ENCODE peak calls at places on chromosomes 11 and 22, in eight cellular contexts. M is naive thymus-derived CD4-positive, alpha-beta T cell; X is right lobe of liver; P is RWPE1; Q is stimulated activated CD4-positive, alpha-beta T cell treated with anti-CD3 and anti-CD28 coated beads, TNF-alpha, amount 100 ng/mL, for 24 hours; S is ACHN; G is posterior vena cava; I is NCI-H2081. W is an unnamed sample.

GRCh38 chr11:117928818-117929567 is at the start of gene TMPRSS13:
- DNase-seq in I (no peak), P (peak; percentile 85), G (peak; percentile 61), M (no peak), S (no peak), X (no peak), Q (no peak), W (peak; percentile 83)

GRCh38 chr11:34266090-34266912 is 91.5 kb downstream of the ABTB2 start:
- DNase-seq in M (no peak), I (no peak), S (peak; percentile 75), G (no peak), X (no peak), P (no peak), Q (no peak), W (no peak)

GRCh38 chr11:63502252-63502820 is 3.5 kb upstream of the LGALS12 start:
- DNase-seq in Q (no peak), X (no peak), S (no peak), I (no peak), G (no peak), M (no peak), P (no peak), W (no peak)

GRCh38 chr11:44596541-44597276 is 31.2 kb downstream of the CD82 start:
- DNase-seq in I (no peak), P (no peak), M (peak; percentile 76), S (no peak), Q (peak; percentile 47), G (no peak), X (no peak), W (no peak)

GRCh38 chr11:117421041-117421440 is 93.4 kb downstream of the CEP164 start:
- DNase-seq in M (no peak), G (peak; percentile 62), P (no peak), S (no peak), I (no peak), X (no peak), Q (no peak), W (no peak)

GRCh38 chr11:70490723-70491558 is 92.6 kb downstream of the CTTN start:
- DNase-seq in Q (no peak), S (no peak), M (no peak), X (no peak), I (no peak), G (peak; percentile 46), P (no peak), W (no peak)

GRCh38 chr11:97557399-97557798 is 1167.6 kb downstream of the JRKL start:
- DNase-seq in X (no peak), P (no peak), G (no peak), S (no peak), M (no peak), Q (no peak), I (no peak), W (no peak)

GRCh38 chr11:60124802-60125432 is 36.5 kb downstream of the MS4A2 start:
- DNase-seq in Q (no peak), M (no peak), S (no peak), I (no peak), G (no peak), P (no peak), X (no peak), W (no peak)

GRCh38 chr11:76577199-76577920 is 93.2 kb downstream of the LRRC32 start:
- DNase-seq in I (no peak), P (peak; percentile 92), G (peak; percentile 82), S (peak; percentile 94), Q (no peak), M (no peak), X (peak; percentile 63), W (no peak)

GRCh38 chr22:25358421-25359170 is 139.2 kb downstream of the CRYBB2 start:
- DNase-seq in M (no peak), P (no peak), S (no peak), X (peak; percentile 39), G (peak; percentile 62), Q (no peak), I (no peak), W (no peak)

GRCh38 chr22:37121887-37122591 is 12.5 kb upstream of the TMPRSS6 start:
- DNase-seq in S (peak; percentile 76), X (no peak), Q (peak; percentile 83), I (no peak), M (peak; percentile 84), G (no peak), P (peak; percentile 25), W (no peak)

GRCh38 chr11:15893080-15893492 is 463.3 kb downstream of the SOX6 start:
- DNase-seq in G (no peak), I (no peak), P (no peak), M (no peak), X (no peak), Q (no peak), S (no peak), W (no peak)

GRCh38 chr11:135036488-135037297 is 624.7 kb upstream of the B3GAT1 start:
- DNase-seq in P (no peak), M (no peak), I (no peak), Q (no peak), X (no peak), G (no peak), S (no peak), W (no peak)

GRCh38 chr11:120807414-120808150 is 216.3 kb upstream of the TBCEL start:
- DNase-seq in I (no peak), M (no peak), S (peak; percentile 98), P (peak; percentile 76), Q (no peak), G (no peak), X (no peak), W (no peak)

GRCh38 chr11:36478700-36479329 is 31.3 kb downstream of the TRAF6 start:
- DNase-seq in M (no peak), P (peak; percentile 28), X (no peak), G (no peak), S (peak; percentile 62), Q (no peak), I (peak; percentile 38), W (no peak)

GRCh38 chr11:34655335-34656008 is 34.6 kb downstream of the EHF start:
- DNase-seq in P (no peak), Q (no peak), G (no peak), I (no peak), S (no peak), M (no peak), X (no peak), W (no peak)

GRCh38 chr11:114285599-114285998 is 10.6 kb upstream of the NNMT start:
- DNase-seq in S (no peak), M (no peak), I (no peak), G (no peak), P (peak; percentile 38), Q (no peak), X (no peak), W (no peak)

GRCh38 chr11:65862191-65862735 is 2.0 kb downstream of the MUS81 start:
- DNase-seq in Q (no peak), X (peak; percentile 43), P (no peak), G (no peak), I (no peak), S (no peak), M (no peak), W (no peak)

GRCh38 chr11:46119352-46120216 is 1.7 kb downstream of the PHF21A start:
- DNase-seq in S (peak; percentile 50), Q (no peak), P (peak; percentile 29), M (peak; percentile 47), G (no peak), X (peak; percentile 53), I (peak; percentile 48), W (no peak)

GRCh38 chr11:65021509-65021908 is 5.7 kb upstream of the SNX15 start:
- DNase-seq in M (no peak), Q (no peak), X (no peak), I (no peak), S (no peak), P (no peak), G (no peak), W (no peak)

GRCh38 chr11:122207505-122207904 is 91.5 kb upstream of the BLID start:
- DNase-seq in G (no peak), S (no peak), P (no peak), I (no peak), M (no peak), X (peak; percentile 58), Q (no peak), W (no peak)

GRCh38 chr22:44623771-44624510 is 78.1 kb upstream of the PRR5 start:
- DNase-seq in G (peak; percentile 72), S (no peak), Q (no peak), M (no peak), X (no peak), P (peak; percentile 16), I (peak; percentile 7), W (no peak)

GRCh38 chr11:2802389-2803185 is 83.0 kb downstream of the CDKN1C start:
- DNase-seq in Q (no peak), I (no peak), P (no peak), M (no peak), G (peak; percentile 59), S (no peak), X (no peak), W (peak; percentile 69)

GRCh38 chr11:67436459-67437081 is 912 bp downstream of the PTPRCAP start:
- DNase-seq in M (no peak), S (no peak), P (no peak), Q (peak; percentile 61), X (no peak), I (no peak), G (no peak), W (no peak)

GRCh38 chr11:60786811-60787567 is 1.9 kb downstream of the MS4A10 start:
- DNase-seq in S (no peak), I (no peak), G (peak; percentile 87), M (no peak), Q (no peak), P (peak; percentile 19), X (no peak), W (no peak)

GRCh38 chr22:42388130-42388797 is 43.9 kb downstream of the NFAM1 start:
- DNase-seq in G (no peak), I (peak; percentile 80), X (no peak), S (no peak), P (peak; percentile 19), M (no peak), Q (no peak), W (no peak)

GRCh38 chr22:47398921-47399790 is 636.7 kb downstream of the TBC1D22A start:
- DNase-seq in Q (no peak), G (no peak), X (no peak), M (no peak), S (no peak), P (no peak), I (no peak), W (no peak)